ENCODE peak calls at places on chromosome 15, in four cellular contexts. K is H1, F is A549, X is HepG2. I is an unnamed sample.

GRCh38 chr15:68154923-68155559 is 50.1 kb downstream of the CALML4 start:
- DNase-seq in K (no peak), F (peak), X (peak), I (peak)

GRCh38 chr15:85582076-85582718 is 201.8 kb downstream of the AKAP13 start:
- DNase-seq in X (no peak), K (no peak), F (no peak), I (no peak)

GRCh38 chr15:51321316-51321715 is 17.1 kb downstream of the CYP19A1 start:
- DNase-seq in K (no peak), F (no peak), X (no peak), I (no peak)

GRCh38 chr15:68700395-68701123 is 120.1 kb downstream of the ANP32A start:
- DNase-seq in F (no peak), K (peak), X (no peak), I (no peak)

GRCh38 chr15:95604634-95605036 is 725.9 kb upstream of the NR2F2 start:
- DNase-seq in K (no peak), X (no peak), F (no peak), I (no peak)

GRCh38 chr15:85443593-85444328 is 63.4 kb downstream of the AKAP13 start:
- DNase-seq in F (peak), K (no peak), X (peak), I (no peak)

GRCh38 chr15:43317566-43318184 is 12.7 kb downstream of the LCMT2 start:
- DNase-seq in K (no peak), F (no peak), X (peak), I (no peak)

GRCh38 chr15:48049736-48050135 is 71.1 kb upstream of the SLC24A5 start:
- DNase-seq in X (no peak), F (no peak), K (no peak), I (no peak)

GRCh38 chr15:47609693-47610092 is 107.6 kb upstream of the SEMA6D start:
- DNase-seq in F (no peak), K (no peak), X (no peak), I (no peak)

GRCh38 chr15:60363024-60363674 is 34.6 kb downstream of the ANXA2 start:
- DNase-seq in F (no peak), K (no peak), X (no peak), I (no peak)

GRCh38 chr15:96678386-96678785 is 347.9 kb downstream of the NR2F2 start:
- DNase-seq in F (no peak), X (no peak), K (no peak), I (no peak)

GRCh38 chr15:25441111-25441510 is 2.3 kb upstream of the UBE3A start:
- DNase-seq in X (no peak), F (no peak), K (no peak), I (no peak)

GRCh38 chr15:37823601-37824275 is 110.7 kb upstream of the TMCO5A start:
- DNase-seq in X (no peak), F (no peak), K (no peak), I (no peak)

GRCh38 chr15:95793226-95793625 is 537.3 kb upstream of the NR2F2 start:
- DNase-seq in K (no peak), F (no peak), X (no peak), I (no peak)

GRCh38 chr15:68197170-68197492 is 8.0 kb downstream of the CALML4 start:
- DNase-seq in X (no peak), F (no peak), K (no peak), I (no peak)

GRCh38 chr15:94026458-94026967 is 204.8 kb upstream of the MCTP2 start:
- DNase-seq in X (no peak), K (no peak), F (no peak), I (no peak)

GRCh38 chr15:67042490-67043181 is 22.8 kb upstream of the SMAD3 start:
- DNase-seq in F (no peak), K (no peak), X (no peak), I (no peak)

GRCh38 chr15:35736150-35736549 is 190.2 kb upstream of the DPH6 start:
- DNase-seq in F (no peak), X (peak), K (no peak), I (no peak)

GRCh38 chr15:48388017-48388936 is 57.0 kb downstream of the DUT start:
- DNase-seq in X (no peak), K (peak), F (no peak), I (no peak)

GRCh38 chr15:88385078-88385700 is 82.0 kb downstream of the MRPL46 start:
- DNase-seq in F (peak), X (no peak), K (no peak), I (no peak)

GRCh38 chr15:84925906-84926305 is 41.4 kb downstream of the SLC28A1 start:
- DNase-seq in K (no peak), X (no peak), F (no peak), I (no peak)

GRCh38 chr15:40327338-40327917 is 3.9 kb downstream of the INAFM2 start:
- DNase-seq in K (no peak), X (no peak), F (no peak), I (no peak)

GRCh38 chr15:81863157-81863556 is 182.7 kb downstream of the MEX3B start:
- DNase-seq in F (no peak), X (no peak), K (no peak), I (no peak)

GRCh38 chr15:35309886-35310285 is 224.8 kb upstream of the NANOGP8 start:
- DNase-seq in X (no peak), F (no peak), K (no peak), I (no peak)

GRCh38 chr15:48682949-48683651 is 37.6 kb upstream of the FBN1 start:
- DNase-seq in X (peak), F (no peak), K (no peak), I (no peak)

GRCh38 chr15:48510976-48511375 is 134.5 kb downstream of the FBN1 start:
- DNase-seq in X (no peak), F (no peak), K (no peak), I (no peak)

DNA sequence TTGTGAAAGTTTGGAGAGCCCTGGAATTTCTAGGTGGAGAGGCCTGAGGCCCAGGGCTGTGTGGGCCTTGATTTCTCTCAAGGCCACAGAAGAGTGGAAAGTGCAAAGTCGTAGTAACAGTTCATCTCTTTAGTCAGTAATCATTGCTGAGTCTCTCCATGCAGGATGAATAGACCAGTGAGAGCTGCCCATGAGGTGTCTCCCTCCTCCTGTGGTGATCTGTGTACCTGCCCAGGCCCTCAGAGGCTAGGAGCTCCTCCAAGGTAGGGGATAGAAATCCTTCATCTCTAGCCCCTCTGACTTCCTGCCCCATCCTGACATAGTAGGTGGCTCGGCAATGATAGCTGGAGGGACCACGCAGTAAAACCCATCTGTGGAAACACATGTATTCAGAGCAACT is 6.8 kb upstream of the IDH3A start:
- DNase-seq in K (no peak), X (no peak), F (no peak), I (no peak)
- TF ChIP-seq MAFK in K (no peak), X (no peak), F (no peak), I (no peak)

DNA sequence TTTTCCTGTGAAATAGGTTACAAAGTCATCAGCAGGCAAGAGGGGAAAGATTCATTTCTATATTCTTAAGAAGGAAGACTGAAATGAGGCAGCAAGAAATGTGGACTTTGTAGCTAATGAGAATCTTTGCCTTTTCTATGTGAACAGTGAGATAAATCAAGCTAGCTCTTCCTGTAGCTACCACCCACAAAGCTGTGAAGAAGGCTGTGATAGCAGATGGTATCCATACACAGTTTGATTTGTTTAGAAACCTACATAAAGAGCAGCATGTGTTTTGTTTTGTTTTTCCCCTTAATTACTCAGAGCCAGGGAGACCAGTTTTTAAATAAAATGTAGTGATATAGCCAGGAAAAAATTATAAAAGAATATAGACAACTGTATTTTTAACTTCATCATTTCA is 45.5 kb downstream of the TEX9 start:
- DNase-seq in X (no peak), F (no peak), K (no peak), I (no peak)
- TF ChIP-seq RNF2 in X (no peak), F (no peak), K (no peak), I (no peak)

GRCh38 chr15:64599716-64600115 is 139.3 kb downstream of the ZNF609 start:
- DNase-seq in X (no peak), F (no peak), K (no peak), I (no peak)

GRCh38 chr15:64599226-64599625 is 138.8 kb downstream of the ZNF609 start:
- DNase-seq in F (no peak), K (no peak), X (no peak), I (no peak)

GRCh38 chr15:64600794-64601193 is 140.4 kb downstream of the ZNF609 start:
- DNase-seq in F (no peak), X (no peak), K (no peak), I (no peak)

GRCh38 chr15:64604319-64604718 is 143.9 kb downstream of the ZNF609 start:
- DNase-seq in K (no peak), F (no peak), X (no peak), I (no peak)
- TF ChIP-seq MAFK in K (no peak), F (no peak), X (no peak), I (no peak)

DNA sequence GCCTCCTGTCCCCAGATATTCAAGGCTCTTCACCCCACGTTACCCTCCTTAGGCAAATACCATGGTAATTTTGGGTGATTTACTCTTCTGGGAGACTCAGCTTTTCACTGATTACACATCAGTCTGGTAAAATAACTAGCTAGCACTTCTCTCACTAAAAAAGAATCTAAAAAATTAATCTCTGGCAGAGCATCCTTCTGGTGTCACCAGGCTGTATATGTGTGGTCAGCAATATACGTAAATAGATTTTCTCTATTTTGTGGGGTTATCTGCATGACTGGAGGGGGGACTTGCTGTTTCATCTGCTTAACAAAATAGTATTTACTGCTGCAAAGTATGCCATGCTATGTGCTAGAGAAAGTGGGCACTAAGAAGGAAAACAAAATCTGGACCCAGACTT is 45.1 kb downstream of the LRRC28 start:
- DNase-seq in F (no peak), X (no peak), K (no peak), I (no peak)
- TF ChIP-seq RNF2 in F (no peak), X (no peak), K (no peak), I (no peak)

GRCh38 chr15:73982251-73982962 is 9.7 kb downstream of the STOML1 start:
- DNase-seq in F (no peak), K (no peak), X (no peak), I (no peak)
- TF ChIP-seq MAFK in F (no peak), K (no peak), X (no peak), I (no peak)

GRCh38 chr15:90161946-90162345 is 39.2 kb upstream of the SEMA4B start:
- DNase-seq in F (no peak), K (no peak), X (no peak), I (no peak)
- TF ChIP-seq RNF2 in F (no peak), K (no peak), X (no peak), I (no peak)

GRCh38 chr15:75641603-75642002 is 1.6 kb upstream of the IMP3 start:
- DNase-seq in K (no peak), F (no peak), X (no peak), I (no peak)
- TF ChIP-seq MAFK in K (no peak), F (no peak), X (no peak), I (no peak)